ENCODE peak calls at places on chromosomes 12 and 14, in nine cellular contexts. X, O, L, T, P, I, F, V and K are unnamed samples.

GRCh38 chr12:124866883-124867232 is 3.2 kb upstream of the SCARB1 start:
- DNase-seq in X (no peak), O (no peak), L (no peak), T (no peak), P (no peak), I (no peak), F (no peak), V (no peak), K (no peak)

GRCh38 chr12:120599672-120600537 is 18.7 kb upstream of the POP5 start:
- DNase-seq in X (no peak), O (peak; percentile 51), L (no peak), T (peak; percentile 41), P (no peak), I (no peak), F (peak; percentile 5), V (no peak), K (no peak)

GRCh38 chr14:56659361-56659760 is 79.8 kb downstream of the TMEM260 start:
- DNase-seq in X (no peak), O (no peak), L (peak; percentile 19), T (no peak), P (no peak), I (peak; percentile 79), F (no peak), V (no peak), K (no peak)

GRCh38 chr12:115387392-115387791 is 703.4 kb upstream of the TBX3 start:
- DNase-seq in X (no peak), O (no peak), L (no peak), T (no peak), P (no peak), I (no peak), F (no peak), V (no peak), K (no peak)

GRCh38 chr14:30656190-30656632 is 34.1 kb downstream of the SCFD1 start:
- DNase-seq in X (peak; percentile 71), O (peak; percentile 34), L (peak; percentile 49), T (peak; percentile 31), P (no peak), I (peak; percentile 26), F (peak; percentile 37), V (no peak), K (peak; percentile 49)

GRCh38 chr12:132015686-132016430 is 66.1 kb downstream of the EP400 start:
- DNase-seq in X (no peak), O (no peak), L (no peak), T (no peak), P (no peak), I (no peak), F (no peak), V (no peak), K (no peak)

GRCh38 chr14:51954657-51955056 is 34.7 kb upstream of the RTRAF start:
- DNase-seq in X (no peak), O (no peak), L (no peak), T (no peak), P (no peak), I (no peak), F (no peak), V (no peak), K (no peak)

GRCh38 chr14:96582641-96582980 is 80.4 kb downstream of the PAPOLA start:
- DNase-seq in X (no peak), O (no peak), L (no peak), T (no peak), P (peak; percentile 69), I (no peak), F (no peak), V (no peak), K (no peak)

GRCh38 chr14:69318241-69318640 is 58.3 kb downstream of the GALNT16 start:
- DNase-seq in X (no peak), O (peak; percentile 3), L (no peak), T (peak; percentile 59), P (no peak), I (no peak), F (no peak), V (no peak), K (no peak)

GRCh38 chr12:113700943-113701342 is 229.3 kb upstream of the LHX5 start:
- DNase-seq in X (peak; percentile 31), O (peak; percentile 43), L (no peak), T (peak; percentile 65), P (no peak), I (no peak), F (no peak), V (peak; percentile 31), K (no peak)

GRCh38 chr12:122458105-122459035 is 35.9 kb upstream of the CLIP1 start:
- DNase-seq in X (no peak), O (no peak), L (no peak), T (peak; percentile 54), P (no peak), I (no peak), F (no peak), V (no peak), K (no peak)

GRCh38 chr14:94397899-94398479 is 9.6 kb upstream of the SERPINA1 start:
- DNase-seq in X (no peak), O (no peak), L (no peak), T (no peak), P (no peak), I (no peak), F (no peak), V (no peak), K (no peak)

GRCh38 chr14:34038358-34039057 is 87.6 kb upstream of the EGLN3 start:
- DNase-seq in X (no peak), O (no peak), L (no peak), T (peak; percentile 86), P (no peak), I (no peak), F (no peak), V (peak; percentile 32), K (no peak)

GRCh38 chr14:73269729-73270651 is 32.7 kb downstream of the PAPLN start:
- DNase-seq in X (no peak), O (peak; percentile 46), L (no peak), T (peak; percentile 75), P (no peak), I (no peak), F (peak; percentile 32), V (peak; percentile 39), K (no peak)

GRCh38 chr12:104600790-104601739 is 144.3 kb downstream of the CHST11 start:
- DNase-seq in X (no peak), O (no peak), L (no peak), T (no peak), P (no peak), I (no peak), F (no peak), V (no peak), K (no peak)

GRCh38 chr14:101808020-101808641 is 46.6 kb downstream of the PPP2R5C start:
- DNase-seq in X (no peak), O (peak; percentile 63), L (no peak), T (no peak), P (no peak), I (peak; percentile 69), F (peak; percentile 56), V (no peak), K (no peak)

GRCh38 chr14:21476526-21476924 is 234 bp downstream of the RAB2B start:
- DNase-seq in X (peak; percentile 86), O (peak; percentile 81), L (peak; percentile 58), T (peak; percentile 84), P (peak; percentile 88), I (no peak), F (peak; percentile 92), V (peak; percentile 41), K (no peak)

GRCh38 chr14:78448483-78449094 is 278.4 kb downstream of the NRXN3 start:
- DNase-seq in X (peak; percentile 49), O (peak; percentile 80), L (peak; percentile 47), T (peak; percentile 46), P (no peak), I (peak; percentile 65), F (peak; percentile 82), V (no peak), K (peak; percentile 8)

GRCh38 chr12:6182279-6182898 is 17.8 kb upstream of the CD9 start:
- DNase-seq in X (peak; percentile 92), O (no peak), L (peak; percentile 75), T (no peak), P (peak; percentile 97), I (no peak), F (peak; percentile 44), V (no peak), K (no peak)